ENCODE peak calls at places on chromosomes 1 and 21, in eight cellular contexts. Z, W, T, V, D, Q, C and K are unnamed samples. For H3K4me1 and H3K27me3, the result is how much of the 10 kb centered on the place peaks cover.

GRCh38 chr1:33155877-33156538 is 25.8 kb downstream of the TRIM62 start:
- DNase-seq in Q (no peak), D (no peak), V (no peak), C (no peak), T (no peak), Z (no peak), W (no peak), K (no peak)

GRCh38 chr21:42183374-42184266 is 35.3 kb upstream of the ABCG1 start:
- DNase-seq in Q (no peak), Z (no peak), V (peak), D (no peak), W (no peak), C (no peak), T (no peak), K (no peak)

GRCh38 chr1:37926061-37926924 is 20.6 kb downstream of the INPP5B start:
- DNase-seq in Z (no peak), T (no peak), D (no peak), W (no peak), V (no peak), C (no peak), Q (peak), K (no peak)

GRCh38 chr21:26388731-26389231 is 184.3 kb downstream of the CYYR1 start:
- DNase-seq in Q (no peak), Z (peak), V (no peak), C (no peak), D (no peak), W (no peak), T (no peak), K (no peak)

GRCh38 chr1:240385985-240386978 is 225.7 kb downstream of the GREM2 start:
- DNase-seq in C (no peak), V (no peak), Q (no peak), Z (no peak), D (no peak), T (no peak), W (no peak), K (no peak)

GRCh38 chr1:166164995-166165660 is 1.7 kb downstream of the FAM78B start:
- DNase-seq in W (peak), Q (peak), V (no peak), T (peak), C (no peak), D (peak), Z (peak), K (no peak)

GRCh38 chr21:16320110-16320509 is 590.3 kb downstream of the USP25 start:
- DNase-seq in V (no peak), Q (no peak), Z (no peak), T (no peak), C (no peak), W (no peak), D (no peak), K (no peak)

GRCh38 chr1:145425436-145426029 is at the start of gene NBPF20:
- DNase-seq in Q (peak), V (no peak), D (peak), W (peak), C (peak), T (peak), Z (peak), K (peak)

GRCh38 chr1:29298175-29298720 is 61.9 kb downstream of the PTPRU start:
- DNase-seq in W (no peak), Z (peak), D (peak), T (no peak), Q (no peak), V (no peak), C (no peak), K (no peak)

GRCh38 chr1:181163662-181164061 is 75.2 kb downstream of the IER5 start:
- DNase-seq in D (no peak), V (no peak), Q (no peak), Z (no peak), W (no peak), C (no peak), T (no peak), K (no peak)

GRCh38 chr1:31696246-31696645 is 7.6 kb downstream of the COL16A1 start:
- DNase-seq in T (peak), W (no peak), D (no peak), Q (no peak), C (no peak), Z (no peak), V (no peak), K (no peak)

GRCh38 chr1:168879906-168880734 is 151.1 kb upstream of the DPT start:
- DNase-seq in Q (no peak), Z (no peak), V (no peak), T (no peak), C (no peak), D (peak), W (peak), K (no peak)

GRCh38 chr1:50610563-50610962 is 187.3 kb upstream of the DMRTA2 start:
- DNase-seq in D (no peak), C (no peak), Q (no peak), T (no peak), Z (no peak), V (no peak), W (no peak), K (no peak)

GRCh38 chr1:34876406-34876805 is 16.9 kb upstream of the SMIM12 start:
- DNase-seq in Z (no peak), T (no peak), C (no peak), D (no peak), Q (no peak), W (no peak), V (no peak), K (no peak)

GRCh38 chr1:74425669-74426068 is 86.7 kb downstream of the LRRC53 start:
- DNase-seq in C (no peak), T (no peak), Q (no peak), D (no peak), V (no peak), W (no peak), Z (no peak), K (no peak)

GRCh38 chr1:236853916-236854601 is 59.0 kb downstream of the MTR start:
- DNase-seq in T (no peak), C (no peak), Q (no peak), Z (no peak), W (no peak), V (no peak), D (no peak), K (no peak)

GRCh38 chr21:14259669-14260458 is 43.9 kb downstream of the RBM11 start:
- DNase-seq in C (no peak), W (no peak), T (no peak), V (no peak), D (no peak), Z (peak), Q (peak), K (no peak)

DNA sequence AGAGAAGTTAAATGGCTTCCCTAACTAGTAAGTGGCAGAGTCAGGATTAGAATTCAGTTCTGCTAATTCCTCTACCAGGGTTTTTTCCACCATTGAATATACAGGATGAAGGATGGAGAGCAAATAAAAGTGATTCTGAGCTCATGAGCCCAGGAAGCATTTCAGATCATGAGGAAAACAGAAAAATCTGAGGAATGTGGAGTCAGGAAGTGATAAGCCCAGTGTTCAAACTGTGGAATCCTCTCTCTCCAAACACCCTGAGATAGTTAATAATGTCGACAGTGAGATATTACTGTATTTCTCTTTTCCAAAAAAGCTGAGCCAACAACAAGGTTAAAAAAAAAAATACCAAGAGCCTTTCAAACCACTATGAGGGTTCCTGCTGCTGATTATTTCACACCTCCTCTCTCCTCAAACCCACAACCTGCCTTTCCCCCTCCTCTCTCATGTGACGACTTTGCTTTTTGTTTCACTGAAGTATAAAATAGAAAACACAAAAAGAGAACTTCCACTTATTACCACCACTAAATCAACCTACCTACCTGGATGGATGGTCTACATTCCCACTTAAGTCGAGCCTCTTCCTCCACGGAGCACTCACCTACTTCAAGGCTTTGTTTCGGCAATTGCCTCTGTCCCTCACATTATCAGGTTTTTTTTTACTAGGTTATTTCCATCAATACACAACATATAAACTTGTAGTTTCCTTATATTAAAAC is 8.9 kb downstream of the SLAMF1 start:
- DNase-seq in D (no peak), Q (peak), Z (peak), V (no peak), T (no peak), W (no peak), C (no peak), K (peak)
- H3K4me3 ChIP-seq in D (no peak), Q (peak), Z (no peak), V (no peak), T (no peak), W (no peak), C (no peak), K (peak)

DNA sequence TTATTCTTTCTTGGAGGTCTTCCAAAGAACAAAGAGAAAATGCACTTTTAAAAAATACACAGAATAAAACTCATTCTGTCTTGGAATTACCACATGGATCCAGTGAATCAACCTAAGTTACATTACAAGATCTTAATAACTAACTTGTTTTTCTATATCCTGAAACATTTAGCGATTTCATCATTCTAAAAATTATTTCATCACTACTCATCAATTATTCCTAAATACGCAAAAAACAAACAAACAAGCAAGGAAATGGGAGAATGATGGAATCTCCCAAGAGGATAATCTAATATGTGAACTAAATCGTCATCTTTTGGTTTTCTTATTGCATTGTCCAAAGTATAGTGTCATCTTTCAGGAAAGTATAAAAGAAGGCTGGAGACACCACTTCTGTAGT is 38.5 kb upstream of the GNG4 start:
- DNase-seq in Z (no peak), V (no peak), C (no peak), Q (no peak), D (no peak), T (no peak), W (no peak), K (no peak)
- H3K4me1 ChIP-seq in Z (under half), V (under half), C (under half), Q (under half), D (under half), T (under half), W (under half), K (under half)

DNA sequence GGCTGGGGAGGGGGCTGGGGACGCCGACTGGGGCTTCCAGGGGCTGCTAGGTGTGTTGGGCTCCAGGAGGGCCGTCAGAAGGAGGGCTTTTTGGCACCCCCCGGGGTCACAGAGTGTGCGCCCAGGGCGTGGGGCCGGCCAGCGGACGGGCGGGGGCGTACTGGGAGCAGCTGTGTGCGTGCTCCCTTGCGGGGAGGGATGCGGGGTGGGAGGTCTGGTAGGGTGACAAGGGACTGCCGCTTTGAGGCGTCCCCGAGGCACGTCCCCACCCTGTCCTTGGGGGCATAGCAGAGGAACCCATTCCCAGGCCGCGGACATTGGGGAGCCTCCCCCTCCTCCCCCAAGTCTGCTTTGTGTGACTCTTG is 1.1 kb downstream of the FOXO6 start:
- DNase-seq in Q (no peak), W (no peak), T (peak), V (no peak), Z (no peak), D (no peak), C (no peak), K (no peak)
- H3K27me3 ChIP-seq in Q (under half), W (under half), T (under half), V (under half), Z (under half), D (under half), C (under half), K (under half)

GRCh38 chr1:212916395-212917133 is 33.8 kb upstream of the VASH2 start:
- DNase-seq in Q (no peak), Z (peak), T (peak), W (no peak), V (peak), C (no peak), D (peak), K (no peak)
- H3K4me3 ChIP-seq in Q (no peak), Z (no peak), T (peak), W (no peak), V (no peak), C (peak), D (no peak), K (no peak)

DNA sequence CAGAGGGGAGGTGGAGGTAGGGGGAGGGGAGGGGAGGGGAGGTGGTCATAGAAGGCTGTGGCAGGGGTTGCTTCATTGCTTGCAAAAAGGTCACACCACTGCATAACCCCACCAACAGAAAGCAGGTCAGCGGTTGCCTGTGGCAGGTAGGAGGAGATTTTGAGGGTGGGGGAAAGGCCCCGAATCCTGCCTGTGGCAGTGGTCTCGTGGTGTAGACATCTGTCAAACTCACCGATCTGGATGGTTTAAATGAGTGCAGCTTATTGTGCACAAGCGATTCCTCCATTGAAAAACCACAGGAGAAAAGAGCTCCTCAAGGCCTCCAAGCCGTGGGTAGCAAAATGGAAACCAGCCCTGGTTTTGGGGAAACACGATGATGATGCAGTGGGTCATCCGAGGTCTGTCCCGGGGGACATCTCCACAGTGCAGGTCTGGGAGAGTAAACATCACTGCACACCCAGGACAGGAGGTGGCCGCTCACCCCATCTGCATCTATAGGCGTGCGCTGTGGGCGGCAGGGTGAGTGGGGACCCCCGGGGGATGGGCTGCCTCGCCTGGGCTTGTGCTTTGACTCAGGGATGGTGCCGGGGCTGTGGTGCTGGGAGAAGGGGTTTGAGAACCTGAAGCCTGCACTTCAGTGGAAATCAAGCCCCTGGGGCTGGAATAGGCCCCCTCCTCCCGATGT is 112.3 kb downstream of the CRYAA start:
- DNase-seq in Q (no peak), Z (no peak), V (no peak), W (no peak), T (no peak), C (no peak), D (peak), K (no peak)
- H3K4me1 ChIP-seq in Q (under half), Z (under half), V (under half), W (under half), T (under half), C (under half), D (under half), K (under half)

GRCh38 chr1:45001011-45001481 is 10.1 kb downstream of the HECTD3 start:
- DNase-seq in V (no peak), D (peak), Q (peak), T (no peak), W (no peak), C (no peak), Z (peak), K (no peak)
- H3K27me3 ChIP-seq in V (under half), D (under half), Q (under half), T (under half), W (under half), C (under half), Z (under half), K (under half)

DNA sequence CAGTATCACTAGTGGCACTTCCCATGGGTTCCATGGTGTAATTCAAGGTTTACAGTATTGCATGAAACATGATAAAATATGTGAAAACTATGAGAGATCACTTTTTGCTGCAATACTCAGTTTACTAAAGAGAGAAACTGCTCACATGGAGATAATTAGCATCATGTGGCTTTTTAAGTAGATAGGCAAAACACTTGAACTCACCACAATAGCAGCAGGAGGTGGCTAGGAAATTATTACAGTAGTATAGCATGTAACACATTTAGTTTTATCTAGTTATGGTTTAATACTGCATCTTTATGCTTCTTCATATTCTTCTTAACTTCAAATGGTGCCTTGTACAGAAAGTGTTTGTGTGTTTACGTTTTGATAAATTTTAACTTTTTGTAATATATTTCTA is 698.5 kb upstream of the BRINP3 start:
- DNase-seq in Q (no peak), C (no peak), V (no peak), T (no peak), W (no peak), Z (no peak), D (no peak), K (no peak)
- H3K4me3 ChIP-seq in Q (no peak), C (no peak), V (no peak), T (no peak), W (no peak), Z (no peak), D (no peak), K (no peak)

DNA sequence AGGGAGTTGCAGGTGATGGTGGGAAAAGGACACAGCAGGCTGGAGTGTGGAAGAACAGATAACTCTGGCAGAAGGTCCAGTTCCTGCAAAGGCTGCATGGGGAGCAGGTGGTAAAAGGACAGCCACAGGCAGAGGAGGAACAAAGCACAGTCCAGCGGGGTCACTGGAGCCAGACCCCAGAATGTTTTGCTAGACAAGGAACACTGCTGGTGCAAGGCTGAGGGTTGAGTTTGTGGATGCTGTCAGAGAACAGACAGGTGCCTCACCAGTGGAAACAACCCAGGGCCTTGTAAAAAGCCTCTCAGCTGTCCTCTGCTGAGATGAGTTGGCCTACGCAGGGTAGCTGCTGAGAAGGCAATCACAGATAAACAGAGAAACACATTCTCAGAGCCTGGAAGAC is 101.7 kb downstream of the SSBP3 start:
- DNase-seq in W (no peak), Z (no peak), C (no peak), D (no peak), T (no peak), Q (no peak), V (no peak), K (no peak)
- H3K4me1 ChIP-seq in W (under half), Z (under half), C (under half), D (under half), T (under half), Q (under half), V (half or more), K (half or more)